ENCODE peak calls at places on chromosomes 4 and X, in nine cellular contexts. N is activated naive CD8-positive, alpha-beta T cell treated with anti-CD3 and anti-CD28 coated beads, Interleukin-2, amount 50 U/mL, for 24 hours; D is fibroblast of pulmonary artery; Y is kidney glomerular epithelial cell; R is NCI-H1092 treated with DMSO at 0.1 percent for 48 hours; X is M059J; M is upper lobe of right lung; F is adrenal gland; H is aorta. V is an unnamed sample.

GRCh38 chr4:10584042-10584441 is 100.5 kb downstream of the CLNK start:
- DNase-seq in N (no peak), X (peak), F (peak), Y (peak), R (no peak), H (peak), D (peak), M (no peak), V (no peak)

GRCh38 chr4:124640037-124640730 is 72.3 kb downstream of the ANKRD50 start:
- DNase-seq in D (peak), N (no peak), H (no peak), Y (peak), R (no peak), F (peak), X (peak), M (no peak), V (no peak)

GRCh38 chrX:100449696-100450606 is 39.9 kb upstream of the PCDH19 start:
- DNase-seq in D (peak), R (no peak), H (peak), Y (no peak), X (peak), M (no peak), N (no peak), F (peak), V (no peak)

GRCh38 chr4:174926958-174927357 is 8.8 kb downstream of the ADAM29 start:
- DNase-seq in H (no peak), M (no peak), Y (no peak), N (no peak), X (no peak), D (no peak), R (no peak), F (no peak), V (no peak)

GRCh38 chrX:152020895-152021294 is 46.4 kb upstream of the GABRE start:
- DNase-seq in N (no peak), D (no peak), X (peak), M (no peak), Y (no peak), F (no peak), R (no peak), H (no peak), V (no peak)

GRCh38 chr4:20251796-20252655 is at the start of gene SLIT2:
- DNase-seq in Y (no peak), X (peak), H (peak), R (peak), M (peak), F (peak), N (peak), D (peak), V (no peak)

GRCh38 chrX:20472148-20472547 is 205.4 kb upstream of the RPS6KA3 start:
- DNase-seq in D (no peak), R (no peak), Y (no peak), X (no peak), F (no peak), M (no peak), N (no peak), H (no peak), V (no peak)

GRCh38 chr4:137253949-137254348 is 278.3 kb downstream of the PCDH18 start:
- DNase-seq in R (no peak), N (no peak), M (no peak), H (no peak), F (no peak), X (peak), D (peak), Y (no peak), V (no peak)

GRCh38 chr4:8372506-8373070 is 67.9 kb downstream of the ACOX3 start:
- DNase-seq in N (no peak), R (no peak), D (no peak), Y (no peak), H (peak), M (peak), X (no peak), F (no peak), V (no peak)

GRCh38 chr4:89314291-89314690 is 6.7 kb upstream of the GPRIN3 start:
- DNase-seq in Y (no peak), M (no peak), D (peak), H (no peak), X (no peak), F (no peak), N (no peak), R (no peak), V (no peak)

GRCh38 chr4:158172196-158172557 is 648 bp downstream of the GASK1B start:
- DNase-seq in Y (no peak), R (no peak), X (no peak), F (no peak), D (peak), H (no peak), N (no peak), M (no peak), V (no peak)

GRCh38 chrX:70444326-70445196 is at the start of gene DLG3:
- DNase-seq in X (peak), H (no peak), R (peak), D (peak), F (no peak), Y (no peak), M (no peak), N (peak), V (peak)

GRCh38 chr4:186829740-186830449 is 106.2 kb upstream of the FAT1 start:
- DNase-seq in M (no peak), X (peak), F (no peak), N (no peak), H (no peak), D (peak), Y (peak), R (no peak), V (no peak)

GRCh38 chr4:103902730-103903129 is 182.9 kb upstream of the TACR3 start:
- DNase-seq in H (no peak), X (no peak), R (no peak), M (no peak), Y (no peak), N (no peak), F (no peak), D (no peak), V (no peak)

GRCh38 chr4:176277162-176277904 is 8.3 kb upstream of the ASB5 start:
- DNase-seq in D (peak), X (peak), H (peak), R (peak), F (peak), M (no peak), N (peak), Y (peak), V (peak)

GRCh38 chr4:89299153-89299789 is 8.3 kb downstream of the GPRIN3 start:
- DNase-seq in H (no peak), Y (peak), N (no peak), X (no peak), F (no peak), M (no peak), D (no peak), R (no peak), V (no peak)

GRCh38 chrX:11386001-11386523 is 92.8 kb downstream of the AMELX start:
- DNase-seq in M (no peak), D (peak), N (no peak), Y (peak), X (peak), F (no peak), R (no peak), H (no peak), V (no peak)

GRCh38 chr4:7515390-7515902 is 80.7 kb upstream of the PSAPL1 start:
- DNase-seq in D (no peak), H (no peak), M (no peak), X (no peak), N (no peak), Y (no peak), R (no peak), F (no peak), V (no peak)

GRCh38 chr4:41476310-41476709 is 61.6 kb upstream of the LIMCH1 start:
- DNase-seq in M (no peak), R (no peak), F (no peak), H (no peak), X (no peak), D (no peak), Y (no peak), N (no peak), V (no peak)

GRCh38 chr4:186854256-186854655 is 130.6 kb upstream of the FAT1 start:
- DNase-seq in Y (peak), N (no peak), D (no peak), H (no peak), X (peak), F (no peak), R (no peak), M (no peak), V (no peak)

GRCh38 chr4:106587558-106587957 is 219.0 kb upstream of the GIMD1 start:
- DNase-seq in H (no peak), N (no peak), Y (peak), D (peak), X (peak), M (no peak), F (no peak), R (no peak), V (no peak)

GRCh38 chrX:140765043-140765784 is 55.7 kb downstream of the LINC00632 start:
- DNase-seq in H (peak), M (no peak), X (peak), N (no peak), F (no peak), R (no peak), Y (no peak), D (peak), V (no peak)

GRCh38 chr4:84583871-84584373 is 995 bp downstream of the CDS1 start:
- DNase-seq in N (no peak), F (no peak), Y (peak), D (no peak), R (no peak), H (no peak), M (no peak), X (no peak), V (no peak)

GRCh38 chr4:150145090-150145949 is 67.1 kb downstream of the DCLK2 start:
- DNase-seq in H (no peak), R (no peak), M (no peak), D (no peak), F (no peak), X (peak), N (no peak), Y (no peak), V (no peak)

GRCh38 chr4:101321481-101322042 is 25.8 kb downstream of the PPP3CA start:
- DNase-seq in H (no peak), R (no peak), D (peak), F (no peak), X (no peak), Y (no peak), M (no peak), N (no peak), V (no peak)